ENCODE peak calls at places on chromosomes 12 and 14, in nine cellular contexts. Z is WTC11, J is foreskin keratinocyte, A is type B pancreatic cell, I is GM23338, H is kidney epithelial cell, Y is fibroblast of the aortic adventitia, V is heart right ventricle, W is epithelial cell of esophagus. B is an unnamed sample.

GRCh38 chr14:70045715-70046535 is 142.8 kb downstream of the SLC8A3 start:
- DNase-seq in J (peak), Y (peak), Z (peak), A (peak), W (peak), V (peak), H (no peak), I (peak), B (peak)

GRCh38 chr12:14554281-14555008 is 13.2 kb downstream of the PLBD1 start:
- DNase-seq in Z (no peak), Y (peak), A (no peak), H (peak), J (peak), I (no peak), W (peak), V (peak), B (peak)

GRCh38 chr14:55131782-55132181 is 2.7 kb downstream of the LGALS3 start:
- DNase-seq in W (no peak), I (no peak), Y (no peak), J (peak), V (no peak), A (no peak), H (no peak), Z (no peak), B (no peak)

GRCh38 chr14:91511014-91511466 is 930 bp upstream of the PPP4R3A start:
- DNase-seq in V (no peak), W (no peak), I (peak), H (no peak), Y (peak), A (no peak), J (no peak), Z (no peak), B (no peak)

GRCh38 chr14:76953196-76953945 is 75.1 kb downstream of the IRF2BPL start:
- DNase-seq in Z (no peak), I (peak), H (no peak), A (no peak), J (peak), W (peak), V (peak), Y (peak), B (no peak)

GRCh38 chr14:23183479-23183878 is at the start of gene SLC7A8:
- DNase-seq in Z (peak), A (no peak), V (peak), I (peak), H (no peak), Y (no peak), W (no peak), J (no peak), B (peak)

GRCh38 chr14:67674139-67674479 is 323 bp downstream of the VTI1B start:
- DNase-seq in A (peak), Y (peak), Z (peak), J (no peak), I (peak), W (peak), V (peak), H (no peak), B (peak)

GRCh38 chr12:114403044-114403689 is 2.8 kb downstream of the TBX5 start:
- DNase-seq in A (no peak), Y (no peak), V (peak), H (no peak), I (peak), Z (peak), W (no peak), J (no peak), B (no peak)

GRCh38 chr12:66409195-66409871 is 107.0 kb downstream of the HELB start:
- DNase-seq in Z (peak), V (peak), I (peak), A (no peak), Y (peak), J (peak), W (peak), H (no peak), B (no peak)

GRCh38 chr14:54088271-54088670 is 131.6 kb upstream of the BMP4 start:
- DNase-seq in V (no peak), Z (no peak), J (no peak), A (no peak), Y (no peak), H (no peak), W (no peak), I (no peak), B (no peak)

GRCh38 chr14:76293221-76293620 is 82.7 kb upstream of the ESRRB start:
- DNase-seq in Z (no peak), J (no peak), H (no peak), V (no peak), A (peak), Y (no peak), I (no peak), W (no peak), B (no peak)

GRCh38 chr14:61698216-61698980 is 3.1 kb downstream of the HIF1A start:
- DNase-seq in W (no peak), J (no peak), I (no peak), V (no peak), H (no peak), Z (no peak), Y (peak), A (no peak), B (no peak)

GRCh38 chr12:124517260-124518050 is 50.0 kb downstream of the NCOR2 start:
- DNase-seq in A (no peak), I (no peak), V (peak), Z (no peak), H (no peak), W (peak), Y (peak), J (peak), B (no peak)

GRCh38 chr14:44897041-44897843 is 64.5 kb downstream of the KLHL28 start:
- DNase-seq in V (peak), Z (peak), J (peak), Y (peak), I (peak), H (peak), W (peak), A (peak), B (peak)

GRCh38 chr12:109731231-109731731 is 17.7 kb downstream of the FAM222A start:
- DNase-seq in W (no peak), J (no peak), Z (peak), V (no peak), A (no peak), Y (no peak), H (no peak), I (no peak), B (peak)

GRCh38 chr14:61472025-61472672 is 150.8 kb downstream of the PRKCH start:
- DNase-seq in Z (no peak), V (peak), J (peak), Y (peak), H (peak), I (no peak), A (no peak), W (peak), B (no peak)

GRCh38 chr12:124188059-124188458 is 106.8 kb upstream of the RFLNA start:
- DNase-seq in V (no peak), A (no peak), W (no peak), Y (no peak), J (no peak), H (no peak), I (no peak), Z (no peak), B (no peak)

DNA sequence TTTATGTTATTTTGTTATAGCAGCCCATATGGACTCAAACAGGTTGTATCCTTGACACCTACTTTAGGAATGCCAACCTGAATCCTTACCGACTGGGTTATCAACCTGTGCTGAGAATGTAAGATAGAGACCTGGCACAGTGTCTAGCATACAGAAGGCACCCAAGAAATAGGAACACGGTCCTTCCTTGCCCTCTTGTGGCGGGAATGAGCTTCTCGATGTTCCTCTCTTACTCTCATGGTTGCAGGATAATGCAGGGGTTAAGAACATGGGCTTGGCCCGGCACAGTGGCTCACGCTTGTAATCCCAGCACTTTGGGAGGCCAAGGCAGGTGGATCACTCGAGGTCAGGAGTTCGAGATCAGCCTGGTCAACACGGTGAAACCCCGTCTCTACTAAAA is 6.5 kb downstream of the C12orf43 start:
- DNase-seq in I (peak), W (peak), H (peak), V (no peak), A (no peak), Z (peak), Y (peak), J (peak), B (no peak)
- TF ChIP-seq CTCF in I (peak), W (peak), H (peak), V (peak), A (peak), Z (no peak), Y (peak), J (peak), B (peak)

GRCh38 chr12:75526655-75527511 is 15.5 kb upstream of the KRR1 start:
- DNase-seq in H (peak), Y (peak), A (no peak), J (peak), W (peak), Z (peak), I (peak), V (no peak), B (no peak)
- TF ChIP-seq CTCF in H (peak), Y (peak), A (peak), J (peak), W (peak), Z (peak), I (peak), V (peak), B (peak)

DNA sequence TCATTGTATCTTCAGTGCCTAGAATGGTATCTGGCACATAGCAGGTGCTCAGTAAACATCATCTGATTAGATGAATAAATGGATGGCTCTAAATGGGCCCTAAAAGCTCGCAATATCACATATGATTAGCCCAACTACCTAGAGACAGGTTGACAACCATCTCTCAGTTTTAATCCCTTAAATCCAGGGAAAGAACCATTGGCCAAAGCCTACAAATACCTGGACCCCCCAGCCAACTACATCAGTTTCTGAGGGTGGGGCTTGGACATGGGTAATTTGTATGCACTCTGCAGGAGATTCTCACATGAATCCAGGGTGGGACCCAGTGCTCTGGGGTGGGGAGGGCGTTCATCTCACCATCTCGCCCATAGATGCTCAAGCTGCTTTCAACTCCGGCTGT is 4.8 kb upstream of the DTX1 start:
- DNase-seq in H (no peak), W (no peak), J (no peak), V (no peak), I (no peak), Y (no peak), A (no peak), Z (no peak), B (no peak)
- TF ChIP-seq CTCF in H (no peak), W (no peak), J (no peak), V (no peak), I (no peak), Y (no peak), A (no peak), Z (no peak), B (no peak)

GRCh38 chr14:51657762-51658161 is 6.1 kb downstream of the FRMD6 start:
- DNase-seq in Y (no peak), H (no peak), V (no peak), A (no peak), J (no peak), Z (no peak), I (no peak), W (peak), B (no peak)

GRCh38 chr14:51660720-51661119 is 9.0 kb downstream of the FRMD6 start:
- DNase-seq in I (no peak), W (no peak), Y (peak), A (no peak), H (no peak), J (no peak), V (no peak), Z (no peak), B (no peak)

GRCh38 chr14:51661504-51661903 is 9.8 kb downstream of the FRMD6 start:
- DNase-seq in Y (no peak), V (no peak), H (no peak), J (no peak), A (no peak), Z (no peak), I (no peak), W (peak), B (no peak)

GRCh38 chr14:51654549-51654879 is 2.8 kb downstream of the FRMD6 start:
- DNase-seq in V (no peak), A (no peak), Z (no peak), W (no peak), I (no peak), H (no peak), Y (no peak), J (no peak), B (no peak)

GRCh38 chr14:51658441-51659173 is 6.9 kb downstream of the FRMD6 start:
- DNase-seq in V (no peak), I (no peak), A (no peak), Y (no peak), J (no peak), W (no peak), H (no peak), Z (no peak), B (no peak)
- TF ChIP-seq CTCF in V (no peak), I (no peak), A (no peak), Y (no peak), J (no peak), W (no peak), H (no peak), Z (no peak), B (no peak)

GRCh38 chr12:113358381-113359132 is at the start of gene PLBD2:
- DNase-seq in J (peak), I (peak), W (peak), A (peak), H (peak), Z (peak), V (peak), Y (peak), B (peak)
- TF ChIP-seq CTCF in J (no peak), I (no peak), W (no peak), A (no peak), H (no peak), Z (no peak), V (no peak), Y (peak), B (no peak)

GRCh38 chr12:105100207-105100985 is 7.1 kb upstream of the WASHC4 start:
- DNase-seq in Y (peak), I (no peak), Z (no peak), W (peak), A (no peak), J (peak), H (no peak), V (no peak), B (no peak)

GRCh38 chr12:105099355-105099754 is 8.2 kb upstream of the WASHC4 start:
- DNase-seq in W (no peak), A (no peak), Z (no peak), V (no peak), I (no peak), Y (no peak), H (no peak), J (no peak), B (no peak)

GRCh38 chr12:105104762-105105161 is 2.8 kb upstream of the WASHC4 start:
- DNase-seq in I (no peak), J (no peak), Y (no peak), H (no peak), V (no peak), W (no peak), Z (no peak), A (no peak), B (no peak)

GRCh38 chr12:105102673-105103072 is 4.9 kb upstream of the WASHC4 start:
- DNase-seq in H (no peak), J (no peak), W (no peak), I (no peak), Z (no peak), V (no peak), Y (no peak), A (no peak), B (no peak)

GRCh38 chr12:105100998-105101397 is 6.5 kb upstream of the WASHC4 start:
- DNase-seq in I (no peak), Z (no peak), H (no peak), Y (peak), A (no peak), V (no peak), J (no peak), W (no peak), B (no peak)
- TF ChIP-seq CTCF in I (peak), Z (no peak), H (no peak), Y (no peak), A (no peak), V (peak), J (peak), W (no peak), B (no peak)